ENCODE peak calls at places on chromosomes 12 and 14, in six cellular contexts. E, O, Z, S, J and X are unnamed samples.

GRCh38 chr14:68638817-68639517 is 153.9 kb downstream of the ZFP36L1 start:
- DNase-seq in Z (no peak), S (no peak), O (no peak), J (no peak), E (no peak), X (peak; percentile 55)

GRCh38 chr12:2324375-2324774 is 271.6 kb downstream of the CACNA1C start:
- DNase-seq in O (no peak), J (no peak), S (no peak), E (no peak), Z (no peak), X (no peak)

GRCh38 chr12:51926718-51927117 is 19.4 kb downstream of the ACVRL1 start:
- DNase-seq in Z (peak; percentile 45), J (peak; percentile 52), O (no peak), S (no peak), E (peak; percentile 10), X (no peak)

GRCh38 chr12:58537278-58537677 is 383.0 kb downstream of the LRIG3 start:
- DNase-seq in S (no peak), Z (no peak), J (no peak), O (peak; percentile 11), E (no peak), X (no peak)

GRCh38 chr12:65845751-65846537 is 21.7 kb downstream of the HMGA2 start:
- DNase-seq in O (no peak), E (no peak), Z (no peak), S (no peak), J (no peak), X (no peak)

GRCh38 chr12:119157528-119157927 is 21.2 kb upstream of the HSPB8 start:
- DNase-seq in Z (no peak), E (no peak), J (no peak), S (peak; percentile 81), O (no peak), X (peak; percentile 69)

GRCh38 chr12:86711716-86712115 is 455.5 kb upstream of the MGAT4C start:
- DNase-seq in J (no peak), E (no peak), Z (no peak), S (no peak), O (no peak), X (no peak)

GRCh38 chr12:110829308-110829707 is 17.5 kb upstream of the CCDC63 start:
- DNase-seq in O (no peak), E (no peak), Z (no peak), J (no peak), S (no peak), X (no peak)

GRCh38 chr14:24389266-24389855 is 9.4 kb upstream of the NYNRIN start:
- DNase-seq in Z (no peak), E (no peak), S (no peak), J (no peak), O (peak; percentile 50), X (no peak)